ENCODE peak calls at places on chromosome 20, in nine cellular contexts. P, D, X, B, R, K, L, C and O are unnamed samples.
A peak's percentile ranks its signal among the peaks of the same experiment; 100 is the strongest.

GRCh38 chr20:45918182-45918737 is 6.3 kb upstream of the PLTP start:
- DNase-seq in X (no peak), K (no peak), C (no peak), L (no peak), B (no peak), P (peak; percentile 54), D (no peak), R (no peak), O (no peak)

GRCh38 chr20:17868700-17869231 is 99.8 kb downstream of the SNX5 start:
- DNase-seq in L (no peak), C (no peak), B (no peak), X (no peak), R (no peak), P (no peak), D (peak; percentile 39), K (no peak), O (no peak)

GRCh38 chr20:48620486-48621255 is 207.1 kb downstream of the PREX1 start:
- DNase-seq in B (peak; percentile 68), K (peak; percentile 88), D (peak; percentile 91), X (peak; percentile 95), R (peak; percentile 92), C (peak; percentile 64), P (peak; percentile 83), L (peak; percentile 49), O (peak; percentile 91)

GRCh38 chr20:50368813-50369224 is 141.4 kb upstream of the PTPN1 start:
- DNase-seq in C (no peak), K (peak; percentile 62), P (peak; percentile 76), R (no peak), X (no peak), B (no peak), D (no peak), L (no peak), O (no peak)

GRCh38 chr20:61664741-61665320 is 400.9 kb downstream of the TAF4 start:
- DNase-seq in P (no peak), X (peak; percentile 12), D (no peak), C (no peak), R (peak; percentile 41), B (no peak), L (no peak), K (no peak), O (no peak)

GRCh38 chr20:32067234-32067821 is 15.3 kb downstream of the HCK start:
- DNase-seq in X (no peak), R (peak; percentile 82), C (no peak), D (no peak), P (peak; percentile 93), B (no peak), L (no peak), K (no peak), O (no peak)

GRCh38 chr20:59829415-59830106 is 103.9 kb downstream of the SYCP2 start:
- DNase-seq in R (peak; percentile 54), K (no peak), D (peak; percentile 53), L (no peak), C (no peak), B (no peak), X (peak; percentile 56), P (no peak), O (no peak)

GRCh38 chr20:460707-461106 is 1.6 kb downstream of the TBC1D20 start:
- DNase-seq in C (no peak), L (no peak), B (no peak), P (no peak), X (no peak), R (peak; percentile 41), D (no peak), K (no peak), O (no peak)

GRCh38 chr20:50284811-50285375 is 94.3 kb downstream of the CEBPB start:
- DNase-seq in X (peak; percentile 28), R (no peak), K (no peak), B (no peak), C (no peak), L (no peak), P (no peak), D (peak; percentile 70), O (peak; percentile 82)

GRCh38 chr20:36333841-36334240 is 27.7 kb downstream of the DLGAP4 start:
- DNase-seq in B (no peak), L (no peak), R (no peak), X (no peak), K (no peak), D (no peak), C (no peak), P (no peak), O (no peak)

GRCh38 chr20:10837901-10838300 is 164.1 kb upstream of the JAG1 start:
- DNase-seq in D (no peak), C (no peak), B (no peak), K (no peak), L (no peak), P (peak; percentile 15), X (no peak), R (no peak), O (no peak)

GRCh38 chr20:64137598-64138031 is 26.6 kb upstream of the MYT1 start:
- DNase-seq in L (no peak), P (no peak), K (no peak), C (no peak), R (no peak), X (no peak), B (no peak), D (peak; percentile 57), O (no peak)

GRCh38 chr20:50187403-50188051 is 3.1 kb upstream of the CEBPB start:
- DNase-seq in X (no peak), R (peak; percentile 45), D (no peak), B (no peak), P (peak; percentile 84), C (no peak), K (no peak), L (no peak), O (no peak)

GRCh38 chr20:9974324-9974723 is 60.5 kb upstream of the ANKEF1 start:
- DNase-seq in D (no peak), R (no peak), P (no peak), K (no peak), C (no peak), X (no peak), B (no peak), L (no peak), O (no peak)

GRCh38 chr20:24164360-24164759 is 175.8 kb upstream of the GGTLC1 start:
- DNase-seq in D (no peak), B (no peak), X (no peak), R (no peak), C (peak; percentile 15), L (no peak), K (no peak), P (no peak), O (no peak)

GRCh38 chr20:818001-818664 is 15.4 kb upstream of the FAM110A start:
- DNase-seq in L (no peak), X (no peak), P (no peak), D (no peak), R (no peak), B (no peak), K (no peak), C (no peak), O (no peak)

GRCh38 chr20:23118766-23119165 is 32.6 kb upstream of the CD93 start:
- DNase-seq in D (no peak), C (no peak), P (no peak), R (no peak), L (no peak), X (no peak), K (no peak), B (no peak), O (no peak)

GRCh38 chr20:46491354-46491753 is 22.0 kb downstream of the ZNF334 start:
- DNase-seq in C (no peak), K (no peak), R (no peak), X (no peak), P (no peak), L (no peak), B (no peak), D (no peak), O (no peak)

GRCh38 chr20:36320261-36320897 is 14.2 kb downstream of the DLGAP4 start:
- DNase-seq in P (no peak), K (no peak), B (no peak), D (no peak), C (no peak), R (no peak), X (no peak), L (no peak), O (no peak)

GRCh38 chr20:51354769-51355319 is 187.7 kb downstream of the NFATC2 start:
- DNase-seq in C (no peak), X (no peak), L (no peak), K (no peak), P (peak; percentile 56), B (no peak), D (no peak), R (peak; percentile 65), O (no peak)

GRCh38 chr20:53512076-53512475 is 81.6 kb downstream of the ZNF217 start:
- DNase-seq in L (no peak), C (no peak), D (no peak), R (no peak), K (no peak), P (no peak), X (no peak), B (no peak), O (no peak)

GRCh38 chr20:52532674-52533073 is 341.1 kb upstream of the ZFP64 start:
- DNase-seq in R (no peak), C (no peak), L (no peak), B (no peak), P (no peak), X (no peak), K (no peak), D (no peak), O (no peak)

GRCh38 chr20:33733654-33734576 is 2.1 kb downstream of the ZNF341 start:
- DNase-seq in K (no peak), X (no peak), R (peak; percentile 80), D (no peak), B (no peak), C (no peak), L (no peak), P (peak; percentile 86), O (no peak)

GRCh38 chr20:1802385-1803215 is 92.6 kb upstream of the SIRPA start:
- DNase-seq in X (peak; percentile 87), L (peak; percentile 9), P (peak; percentile 69), C (no peak), R (peak; percentile 82), K (no peak), B (no peak), D (peak; percentile 73), O (peak; percentile 35)

GRCh38 chr20:53750827-53751393 is 157.3 kb upstream of the ZNF217 start:
- DNase-seq in P (peak; percentile 77), X (no peak), L (peak; percentile 4), K (no peak), B (no peak), D (no peak), R (peak; percentile 50), C (no peak), O (peak; percentile 91)

GRCh38 chr20:10674684-10675455 is 1.1 kb upstream of the JAG1 start:
- DNase-seq in C (no peak), X (peak; percentile 91), K (peak; percentile 74), D (peak; percentile 92), P (peak; percentile 67), R (peak; percentile 92), L (no peak), B (peak; percentile 59), O (peak; percentile 70)

GRCh38 chr20:1509237-1509636 is 18.0 kb upstream of the SIRPB2 start:
- DNase-seq in X (no peak), B (no peak), R (peak; percentile 55), C (peak; percentile 4), K (no peak), L (no peak), D (no peak), P (peak; percentile 8), O (no peak)

GRCh38 chr20:47825011-47825762 is 39.9 kb upstream of the SULF2 start:
- DNase-seq in X (no peak), K (no peak), R (no peak), C (no peak), B (no peak), D (peak; percentile 20), L (no peak), P (no peak), O (no peak)

GRCh38 chr20:49381558-49382493 is 100.6 kb downstream of the KCNB1 start:
- DNase-seq in K (no peak), B (peak; percentile 73), D (peak; percentile 94), C (no peak), L (no peak), X (no peak), R (peak; percentile 68), P (peak; percentile 49), O (no peak)

GRCh38 chr20:45366631-45367030 is 3.7 kb downstream of the SYS1 start:
- DNase-seq in C (no peak), D (no peak), K (no peak), X (no peak), P (no peak), R (no peak), L (no peak), B (no peak), O (no peak)

GRCh38 chr20:25282034-25282781 is 34.3 kb downstream of the PYGB start:
- DNase-seq in K (peak; percentile 78), X (no peak), B (peak; percentile 6), C (no peak), R (no peak), D (peak; percentile 67), L (no peak), P (no peak), O (no peak)